ENCODE peak calls at places on chromosomes 16 and 17, in four cellular contexts. H is HL-60, J is K562, V is GM12878. I is an unnamed sample.

GRCh38 chr16:74667215-74667765 is 613 bp upstream of the RFWD3 start:
- DNase-seq in H (peak), J (peak), V (no peak), I (no peak)

GRCh38 chr16:23557779-23558330 is 328 bp downstream of the UBFD1 start:
- DNase-seq in H (peak), J (peak), V (no peak), I (peak)

GRCh38 chr17:39104046-39104445 is 47.4 kb downstream of the PLXDC1 start:
- DNase-seq in H (no peak), J (peak), V (no peak), I (no peak)

GRCh38 chr17:9371019-9371418 is 204.6 kb downstream of the STX8 start:
- DNase-seq in H (no peak), J (no peak), V (peak), I (no peak)

GRCh38 chr17:29918922-29919856 is 10.8 kb downstream of the SSH2 start:
- DNase-seq in H (no peak), J (no peak), V (no peak), I (no peak)

GRCh38 chr17:27233783-27234182 is 60.1 kb upstream of the WSB1 start:
- DNase-seq in H (peak), J (no peak), V (no peak), I (no peak)

GRCh38 chr16:11258553-11259287 is 2.7 kb upstream of the SOCS1 start:
- DNase-seq in H (no peak), J (no peak), V (peak), I (peak)

GRCh38 chr16:7004266-7004665 is 328.4 kb upstream of the RBFOX1 start:
- DNase-seq in H (no peak), J (no peak), V (no peak), I (no peak)

GRCh38 chr16:12339686-12340085 is 363.2 kb downstream of the SNX29 start:
- DNase-seq in H (no peak), J (no peak), V (no peak), I (no peak)

GRCh38 chr16:30971298-30971697 is 13.7 kb upstream of the HSD3B7 start:
- DNase-seq in H (no peak), J (no peak), V (no peak), I (no peak)

GRCh38 chr17:29390856-29391631 is 881 bp downstream of the TAOK1 start:
- DNase-seq in H (peak), J (peak), V (no peak), I (no peak)

GRCh38 chr17:45149037-45149668 is 878 bp downstream of the HEXIM1 start:
- DNase-seq in H (peak), J (peak), V (no peak), I (peak)

GRCh38 chr17:8941980-8942617 is 23.4 kb downstream of the PIK3R5 start:
- DNase-seq in H (no peak), J (no peak), V (no peak), I (no peak)

GRCh38 chr17:78745407-78746088 is 36.5 kb downstream of the CYTH1 start:
- DNase-seq in H (peak), J (no peak), V (no peak), I (no peak)

GRCh38 chr17:41813039-41813680 is 356 bp downstream of the FKBP10 start:
- DNase-seq in H (no peak), J (no peak), V (no peak), I (no peak)

GRCh38 chr16:47503936-47504335 is 42.8 kb downstream of the PHKB start:
- DNase-seq in H (no peak), J (no peak), V (no peak), I (no peak)

GRCh38 chr16:55563797-55564196 is 2.7 kb upstream of the CAPNS2 start:
- DNase-seq in H (no peak), J (no peak), V (no peak), I (no peak)

GRCh38 chr17:50618941-50619340 is 15.7 kb upstream of the ABCC3 start:
- DNase-seq in H (peak), J (no peak), V (no peak), I (no peak)
- TF ChIP-seq SPI1 in H (no peak), J (no peak), V (no peak), I (no peak)

GRCh38 chr16:1074379-1074649 is 1.8 kb downstream of the SSTR5 start:
- DNase-seq in H (no peak), J (no peak), V (no peak), I (no peak)

GRCh38 chr16:1073566-1074378 is 1.2 kb downstream of the SSTR5 start:
- DNase-seq in H (no peak), J (no peak), V (no peak), I (no peak)

GRCh38 chr16:1073262-1073558 is 663 bp downstream of the SSTR5 start:
- DNase-seq in H (no peak), J (no peak), V (no peak), I (no peak)

GRCh38 chr16:1076801-1077576 is 4.4 kb downstream of the SSTR5 start:
- DNase-seq in H (no peak), J (no peak), V (no peak), I (no peak)

DNA sequence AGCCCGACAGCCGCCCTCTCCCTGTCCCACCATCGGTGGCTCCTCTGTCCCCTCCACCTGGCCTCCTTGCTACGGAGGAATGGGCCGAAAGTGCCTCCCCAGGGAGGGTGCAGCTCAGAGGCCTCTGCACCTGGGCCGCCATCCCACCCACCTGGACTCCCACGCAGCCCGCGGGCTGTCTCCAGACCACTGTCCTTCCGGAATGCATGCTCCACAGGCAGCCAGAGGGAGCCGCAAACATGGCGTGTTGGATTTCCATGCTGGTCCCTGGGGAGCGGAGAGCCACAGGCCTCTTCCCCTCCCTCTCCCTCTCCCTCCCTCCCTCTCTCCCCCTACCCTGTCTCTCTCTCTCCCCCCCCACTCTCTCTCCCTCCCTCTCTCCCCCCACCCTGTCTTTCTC is 3.0 kb downstream of the SSTR5 start:
- DNase-seq in H (no peak), J (no peak), V (no peak), I (no peak)
- TF ChIP-seq SPI1 in H (no peak), J (no peak), V (no peak), I (no peak)

GRCh38 chr17:79837888-79838540 is 1.2 kb downstream of the CBX4 start:
- DNase-seq in H (peak), J (no peak), V (no peak), I (no peak)

GRCh38 chr17:79839363-79840203 is at the start of gene CBX4:
- DNase-seq in H (peak), J (peak), V (no peak), I (peak)

GRCh38 chr17:79840204-79840988 is 1.2 kb upstream of the CBX4 start:
- DNase-seq in H (no peak), J (no peak), V (no peak), I (no peak)

GRCh38 chr17:79836952-79837887 is 2.0 kb downstream of the CBX4 start:
- DNase-seq in H (peak), J (no peak), V (no peak), I (peak)

GRCh38 chr17:79838541-79839274 is 532 bp downstream of the CBX4 start:
- DNase-seq in H (peak), J (peak), V (no peak), I (no peak)
- TF ChIP-seq SPI1 in H (no peak), J (no peak), V (no peak), I (no peak)

DNA sequence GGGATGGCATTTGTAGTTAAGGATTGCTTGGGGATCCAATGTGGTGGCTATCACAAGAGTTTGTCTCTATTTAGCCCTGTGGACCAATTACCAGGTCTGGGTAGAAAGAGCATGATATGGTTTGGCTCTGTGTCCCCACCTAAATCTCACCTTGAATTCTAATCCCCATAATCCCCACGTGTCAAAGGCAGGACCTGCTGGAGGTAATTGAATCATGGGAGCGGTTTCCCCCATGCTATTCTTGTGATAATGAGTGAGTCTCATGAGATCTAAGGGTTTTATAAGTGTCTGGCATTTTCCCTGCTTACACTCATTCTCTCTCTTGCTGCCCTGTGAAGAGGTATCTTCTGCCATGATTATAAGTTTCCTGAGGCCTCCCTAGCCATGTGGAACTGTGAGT is 86.4 kb upstream of the HS3ST4 start:
- DNase-seq in H (no peak), J (no peak), V (no peak), I (no peak)
- TF ChIP-seq SPI1 in H (no peak), J (no peak), V (no peak), I (no peak)

GRCh38 chr17:82942166-82943130 is 102.6 kb upstream of the ZNF750 start:
- DNase-seq in H (no peak), J (no peak), V (no peak), I (no peak)

GRCh38 chr17:82938486-82939212 is 98.8 kb upstream of the ZNF750 start:
- DNase-seq in H (no peak), J (no peak), V (no peak), I (no peak)

GRCh38 chr17:82941021-82942001 is 101.5 kb upstream of the ZNF750 start:
- DNase-seq in H (no peak), J (no peak), V (no peak), I (no peak)

GRCh38 chr17:82939213-82940030 is 99.6 kb upstream of the ZNF750 start:
- DNase-seq in H (no peak), J (no peak), V (no peak), I (no peak)

DNA sequence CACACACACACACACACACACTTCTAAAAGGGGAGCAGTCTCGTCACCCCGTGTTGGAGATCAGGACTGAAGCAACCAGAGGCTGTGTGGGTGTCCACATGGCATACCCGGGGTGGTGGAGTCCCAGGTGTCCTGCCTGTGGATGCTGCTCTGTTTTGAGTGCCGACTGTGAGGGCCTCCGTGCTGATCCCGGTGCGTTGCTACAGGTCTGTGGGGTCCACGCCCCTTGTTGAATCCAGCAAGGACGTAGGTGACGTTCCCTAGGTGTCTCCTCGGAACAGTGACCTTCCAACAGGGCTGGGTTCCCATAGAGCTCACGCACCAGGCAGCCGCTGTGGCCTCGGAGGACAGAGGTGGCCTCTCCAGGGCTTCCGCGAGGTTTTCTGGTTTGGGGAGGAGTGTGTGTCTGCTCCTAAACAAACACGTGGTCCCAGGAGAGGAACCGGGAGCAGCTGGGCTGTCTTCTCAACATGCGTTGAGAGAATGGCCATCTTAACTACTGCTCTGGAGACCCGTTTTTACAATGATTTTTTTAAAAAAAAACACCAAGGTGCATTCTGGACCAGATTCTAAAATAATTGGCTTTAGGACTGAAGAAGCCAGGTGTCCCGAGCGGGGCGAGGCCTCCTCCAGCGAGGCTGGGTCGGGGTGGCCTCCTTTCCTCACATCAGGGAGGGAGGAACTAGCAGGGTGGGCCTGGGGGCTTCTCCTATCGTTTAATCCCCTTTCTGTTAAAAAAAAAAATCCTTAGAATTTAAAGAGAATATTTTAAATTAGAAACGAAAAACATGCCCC is 100.6 kb upstream of the ZNF750 start:
- DNase-seq in H (no peak), J (no peak), V (no peak), I (no peak)
- TF ChIP-seq SPI1 in H (no peak), J (no peak), V (no peak), I (no peak)

DNA sequence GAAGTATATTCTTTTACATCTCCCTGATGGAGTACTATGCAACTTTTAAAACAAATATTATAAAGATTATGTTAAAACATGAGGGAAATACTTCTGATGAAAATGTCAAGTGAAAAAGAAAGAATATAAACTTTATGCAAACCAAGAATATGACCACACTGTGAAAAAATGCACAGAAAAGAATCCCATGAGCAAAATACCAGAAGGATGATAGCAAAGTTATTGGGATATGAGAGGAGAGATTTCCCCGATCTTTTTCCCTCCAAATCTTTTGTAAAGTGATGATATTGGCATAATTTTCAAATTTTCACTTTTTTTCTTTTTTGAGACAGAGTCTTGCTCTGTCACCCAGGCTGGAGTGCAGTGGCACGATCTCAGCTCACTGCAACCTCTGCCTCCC is 36.6 kb upstream of the SMURF2 start:
- DNase-seq in H (no peak), J (no peak), V (no peak), I (no peak)
- TF ChIP-seq SPI1 in H (no peak), J (no peak), V (no peak), I (no peak)

I was measured in GM12891.